ENCODE peak calls at places on chromosomes 6 and 20, in seven cellular contexts. S is AG08396; E is GM18507; H is LoVo; U is naive thymus-derived CD8-positive, alpha-beta T cell; J is activated T-helper 1 cell treated with anti-CD3 and anti-CD28 coated beads, Interleukin-12 subunit alpha, Interleukin-12 subunit beta, Interleukin-2, Interleukin-4 antibody, amounts not matched to agents 30 ng/mL and 10 ng/mL and 1 ng/mL, durations not matched to agents 14 hours and 24 hours and 36 hours; O is SJSA1. Y is an unnamed sample.

GRCh38 chr6:132369526-132369925 is 31.7 kb downstream of the MOXD1 start:
- DNase-seq in S (peak; percentile 20), E (no peak), H (no peak), U (no peak), J (no peak), O (peak; percentile 53), Y (no peak)

GRCh38 chr6:35496851-35497570 is at the start of gene TEAD3:
- DNase-seq in S (peak; percentile 97), E (peak; percentile 73), H (peak; percentile 72), U (peak; percentile 55), J (peak; percentile 38), O (peak; percentile 74), Y (peak; percentile 57)

GRCh38 chr20:725491-725890 is 42.8 kb downstream of the SLC52A3 start:
- DNase-seq in S (no peak), E (no peak), H (no peak), U (no peak), J (no peak), O (no peak), Y (no peak)

GRCh38 chr6:157575436-157576145 is 194.6 kb downstream of the ZDHHC14 start:
- DNase-seq in S (no peak), E (no peak), H (no peak), U (no peak), J (no peak), O (no peak), Y (no peak)

GRCh38 chr6:9136141-9136865 is 701.0 kb upstream of the SLC35B3 start:
- DNase-seq in S (no peak), E (no peak), H (no peak), U (no peak), J (no peak), O (no peak), Y (peak; percentile 12)

GRCh38 chr6:31791324-31792089 is 4.0 kb downstream of the VARS1 start:
- DNase-seq in S (peak; percentile 82), E (no peak), H (peak; percentile 31), U (no peak), J (no peak), O (peak; percentile 68), Y (no peak)

GRCh38 chr20:2174067-2174466 is 72.4 kb downstream of the STK35 start:
- DNase-seq in S (no peak), E (no peak), H (no peak), U (no peak), J (no peak), O (no peak), Y (no peak)

GRCh38 chr6:38501931-38502330 is 137.8 kb downstream of the BTBD9 start:
- DNase-seq in S (no peak), E (no peak), H (no peak), U (no peak), J (no peak), O (no peak), Y (no peak)

GRCh38 chr20:40754372-40754943 is 65.4 kb upstream of the MAFB start:
- DNase-seq in S (no peak), E (no peak), H (no peak), U (no peak), J (no peak), O (no peak), Y (no peak)

GRCh38 chr20:2919518-2920245 is 46.4 kb downstream of the PTPRA start:
- DNase-seq in S (no peak), E (no peak), H (peak; percentile 12), U (no peak), J (no peak), O (no peak), Y (peak; percentile 7)

GRCh38 chr6:163078712-163079111 is 335.8 kb upstream of the QKI start:
- DNase-seq in S (no peak), E (no peak), H (no peak), U (no peak), J (no peak), O (no peak), Y (no peak)

GRCh38 chr20:20365593-20365992 is 2.3 kb upstream of the INSM1 start:
- DNase-seq in S (no peak), E (no peak), H (no peak), U (no peak), J (no peak), O (no peak), Y (no peak)

GRCh38 chr20:10090588-10091166 is 55.9 kb downstream of the ANKEF1 start:
- DNase-seq in S (peak; percentile 48), E (no peak), H (peak; percentile 37), U (no peak), J (no peak), O (no peak), Y (peak; percentile 74)

GRCh38 chr6:15464211-15464725 is 198.6 kb downstream of the DTNBP1 start:
- DNase-seq in S (no peak), E (peak; percentile 11), H (peak; percentile 7), U (peak; percentile 28), J (peak; percentile 38), O (peak; percentile 52), Y (no peak)

GRCh38 chr6:116762235-116762634 is 3.3 kb downstream of the FAM162B start:
- DNase-seq in S (no peak), E (no peak), H (no peak), U (no peak), J (no peak), O (no peak), Y (no peak)

GRCh38 chr6:83270971-83271714 is 78.0 kb downstream of the RWDD2A start:
- DNase-seq in S (peak; percentile 38), E (no peak), H (peak; percentile 25), U (no peak), J (no peak), O (no peak), Y (peak; percentile 96)

GRCh38 chr20:44231713-44232468 is 15.2 kb upstream of the GDAP1L1 start:
- DNase-seq in S (no peak), E (no peak), H (no peak), U (no peak), J (no peak), O (no peak), Y (no peak)

GRCh38 chr6:129623008-129623732 is 86.8 kb downstream of the ARHGAP18 start:
- DNase-seq in S (no peak), E (no peak), H (no peak), U (no peak), J (no peak), O (no peak), Y (peak; percentile 99)

GRCh38 chr6:45445749-45446454 is 68.2 kb upstream of the SUPT3H start:
- DNase-seq in S (peak; percentile 80), E (no peak), H (peak; percentile 97), U (no peak), J (no peak), O (peak; percentile 92), Y (peak; percentile 99)

GRCh38 chr20:17747431-17747846 is 47.7 kb downstream of the BANF2 start:
- DNase-seq in S (peak; percentile 86), E (no peak), H (peak; percentile 7), U (no peak), J (no peak), O (peak; percentile 81), Y (peak; percentile 80)

GRCh38 chr6:70894001-70894400 is 62.9 kb downstream of the B3GAT2 start:
- DNase-seq in S (no peak), E (no peak), H (no peak), U (no peak), J (no peak), O (no peak), Y (no peak)

GRCh38 chr6:6577736-6578135 is 10.8 kb upstream of the LY86 start:
- DNase-seq in S (no peak), E (no peak), H (no peak), U (no peak), J (no peak), O (no peak), Y (peak; percentile 39)

GRCh38 chr6:116139917-116140316 is 14.0 kb upstream of the COL10A1 start:
- DNase-seq in S (no peak), E (no peak), H (no peak), U (no peak), J (no peak), O (no peak), Y (peak; percentile 46)

GRCh38 chr6:32102255-32102654 is 6.9 kb downstream of the TNXB start:
- DNase-seq in S (no peak), E (no peak), H (no peak), U (no peak), J (no peak), O (no peak), Y (no peak)

GRCh38 chr6:73854998-73855718 is 159.2 kb downstream of the CD109 start:
- DNase-seq in S (peak; percentile 48), E (no peak), H (peak; percentile 43), U (no peak), J (no peak), O (no peak), Y (peak; percentile 58)

GRCh38 chr6:107318100-107318736 is 141.1 kb downstream of the PDSS2 start:
- DNase-seq in S (peak; percentile 64), E (peak; percentile 32), H (peak; percentile 60), U (no peak), J (no peak), O (peak; percentile 47), Y (peak; percentile 50)

GRCh38 chr6:33790910-33791309 is 2.0 kb upstream of the LEMD2 start:
- DNase-seq in S (no peak), E (no peak), H (no peak), U (no peak), J (no peak), O (no peak), Y (no peak)

GRCh38 chr6:37074053-37074827 is 68.8 kb downstream of the FGD2 start:
- DNase-seq in S (no peak), E (no peak), H (no peak), U (no peak), J (no peak), O (no peak), Y (peak; percentile 65)

GRCh38 chr6:73739097-73739496 is 43.1 kb downstream of the CD109 start:
- DNase-seq in S (peak; percentile 41), E (no peak), H (peak; percentile 62), U (no peak), J (no peak), O (no peak), Y (peak; percentile 55)

GRCh38 chr20:41276317-41276751 is 41.2 kb downstream of the ZHX3 start:
- DNase-seq in S (no peak), E (no peak), H (no peak), U (no peak), J (no peak), O (no peak), Y (no peak)

GRCh38 chr20:47204008-47204745 is 152.3 kb downstream of the ZMYND8 start:
- DNase-seq in S (peak; percentile 58), E (no peak), H (peak; percentile 41), U (no peak), J (no peak), O (no peak), Y (peak; percentile 97)

GRCh38 chr20:46213946-46214830 is 94.1 kb downstream of the CDH22 start:
- DNase-seq in S (no peak), E (no peak), H (peak; percentile 19), U (no peak), J (no peak), O (no peak), Y (no peak)

GRCh38 chr20:60326821-60327220 is 368.6 kb downstream of the CDH26 start:
- DNase-seq in S (no peak), E (no peak), H (no peak), U (no peak), J (no peak), O (no peak), Y (no peak)

GRCh38 chr6:32559747-32560146 is 29.7 kb upstream of the HLA-DRB5 start:
- DNase-seq in S (no peak), E (no peak), H (no peak), U (no peak), J (no peak), O (no peak), Y (no peak)

Y was measured in bronchial epithelial cell.